ENCODE peak calls at places on chromosomes 11 and 22, in five cellular contexts. One of them, this sample, is unnamed.

GRCh38 chr22:27581688-27582087 is 219.9 kb downstream of the MN1 start:
- DNase-seq in NCI-H2081: no peak
- DNase-seq in left kidney: peak; percentile 57
- DNase-seq in H54: no peak
- DNase-seq in left ventricle myocardium superior: peak; percentile 92
- DNase-seq in this sample: no peak

GRCh38 chr11:86040919-86041318 is 28.0 kb downstream of the PICALM start:
- DNase-seq in NCI-H2081: no peak
- DNase-seq in left kidney: no peak
- DNase-seq in H54: no peak
- DNase-seq in left ventricle myocardium superior: no peak
- DNase-seq in this sample: no peak

GRCh38 chr22:37892566-37893338 is 13.3 kb upstream of the MICALL1 start:
- DNase-seq in NCI-H2081: no peak
- DNase-seq in left kidney: no peak
- DNase-seq in H54: no peak
- DNase-seq in left ventricle myocardium superior: peak; percentile 85
- DNase-seq in this sample: no peak

GRCh38 chr11:44989831-44990566 is 39.3 kb upstream of the TP53I11 start:
- DNase-seq in NCI-H2081: peak; percentile 70
- DNase-seq in left kidney: no peak
- DNase-seq in H54: no peak
- DNase-seq in left ventricle myocardium superior: peak; percentile 91
- DNase-seq in this sample: no peak

GRCh38 chr11:33207408-33207985 is 46.2 kb upstream of the CSTF3 start:
- DNase-seq in NCI-H2081: no peak
- DNase-seq in left kidney: peak; percentile 44
- DNase-seq in H54: no peak
- DNase-seq in left ventricle myocardium superior: peak; percentile 43
- DNase-seq in this sample: no peak

GRCh38 chr22:46275455-46276129 is 7.8 kb downstream of the TTC38 start:
- DNase-seq in NCI-H2081: no peak
- DNase-seq in left kidney: no peak
- DNase-seq in H54: no peak
- DNase-seq in left ventricle myocardium superior: no peak
- DNase-seq in this sample: no peak

GRCh38 chr22:19576460-19577421 is 52.5 kb upstream of the CLDN5 start:
- DNase-seq in NCI-H2081: no peak
- DNase-seq in left kidney: no peak
- DNase-seq in H54: peak; percentile 64
- DNase-seq in left ventricle myocardium superior: peak; percentile 46
- DNase-seq in this sample: no peak

GRCh38 chr11:76008474-76008873 is 193.5 kb downstream of the UVRAG start:
- DNase-seq in NCI-H2081: no peak
- DNase-seq in left kidney: no peak
- DNase-seq in H54: no peak
- DNase-seq in left ventricle myocardium superior: no peak
- DNase-seq in this sample: no peak

GRCh38 chr11:67178878-67179277 is 59.8 kb downstream of the KDM2A start:
- DNase-seq in NCI-H2081: no peak
- DNase-seq in left kidney: no peak
- DNase-seq in H54: no peak
- DNase-seq in left ventricle myocardium superior: no peak
- DNase-seq in this sample: no peak

GRCh38 chr11:106917973-106918372 is 100.3 kb downstream of the GUCY1A2 start:
- DNase-seq in NCI-H2081: no peak
- DNase-seq in left kidney: peak; percentile 36
- DNase-seq in H54: peak; percentile 0
- DNase-seq in left ventricle myocardium superior: no peak
- DNase-seq in this sample: peak; percentile 60

GRCh38 chr11:125941606-125942275 is 4.1 kb upstream of the VSIG10L2 start:
- DNase-seq in NCI-H2081: peak; percentile 90
- DNase-seq in left kidney: peak; percentile 87
- DNase-seq in H54: peak; percentile 19
- DNase-seq in left ventricle myocardium superior: peak; percentile 72
- DNase-seq in this sample: peak; percentile 87

GRCh38 chr11:120065176-120065575 is 72.7 kb downstream of the TRIM29 start:
- DNase-seq in NCI-H2081: no peak
- DNase-seq in left kidney: no peak
- DNase-seq in H54: no peak
- DNase-seq in left ventricle myocardium superior: no peak
- DNase-seq in this sample: peak; percentile 95

GRCh38 chr11:541433-541885 is 4.1 kb downstream of the LRRC56 start:
- DNase-seq in NCI-H2081: no peak
- DNase-seq in left kidney: no peak
- DNase-seq in H54: no peak
- DNase-seq in left ventricle myocardium superior: no peak
- DNase-seq in this sample: no peak

GRCh38 chr11:12715131-12715530 is 40.9 kb downstream of the TEAD1 start:
- DNase-seq in NCI-H2081: no peak
- DNase-seq in left kidney: no peak
- DNase-seq in H54: no peak
- DNase-seq in left ventricle myocardium superior: no peak
- DNase-seq in this sample: no peak

GRCh38 chr11:65445101-65445603 is 22.6 kb downstream of the NEAT1 start:
- DNase-seq in NCI-H2081: no peak
- DNase-seq in left kidney: no peak
- DNase-seq in H54: no peak
- DNase-seq in left ventricle myocardium superior: no peak
- DNase-seq in this sample: no peak

GRCh38 chr22:32622004-32622761 is 147.6 kb downstream of the FBXO7 start:
- DNase-seq in NCI-H2081: no peak
- DNase-seq in left kidney: peak; percentile 96
- DNase-seq in H54: no peak
- DNase-seq in left ventricle myocardium superior: peak; percentile 62
- DNase-seq in this sample: no peak

GRCh38 chr11:116993599-116993998 is 104.6 kb downstream of the SIK3 start:
- DNase-seq in NCI-H2081: peak; percentile 21
- DNase-seq in left kidney: peak; percentile 85
- DNase-seq in H54: no peak
- DNase-seq in left ventricle myocardium superior: no peak
- DNase-seq in this sample: no peak

GRCh38 chr22:37930952-37931440 is 22.4 kb downstream of the C22orf23 start:
- DNase-seq in NCI-H2081: no peak
- DNase-seq in left kidney: no peak
- DNase-seq in H54: no peak
- DNase-seq in left ventricle myocardium superior: no peak
- DNase-seq in this sample: no peak

GRCh38 chr11:126628790-126629621 is 273.5 kb downstream of the ST3GAL4 start:
- DNase-seq in NCI-H2081: peak; percentile 81
- DNase-seq in left kidney: peak; percentile 32
- DNase-seq in H54: no peak
- DNase-seq in left ventricle myocardium superior: no peak
- DNase-seq in this sample: peak; percentile 52

GRCh38 chr11:119062779-119063178 is 4.8 kb upstream of the VPS11 start:
- DNase-seq in NCI-H2081: no peak
- DNase-seq in left kidney: no peak
- DNase-seq in H54: no peak
- DNase-seq in left ventricle myocardium superior: no peak
- DNase-seq in this sample: no peak

GRCh38 chr11:76209671-76209955 is 3.3 kb upstream of the WNT11 start:
- DNase-seq in NCI-H2081: no peak
- DNase-seq in left kidney: peak; percentile 65
- DNase-seq in H54: no peak
- DNase-seq in left ventricle myocardium superior: no peak
- DNase-seq in this sample: no peak

GRCh38 chr11:71459076-71459766 is 6.2 kb downstream of the NADSYN1 start:
- DNase-seq in NCI-H2081: no peak
- DNase-seq in left kidney: no peak
- DNase-seq in H54: no peak
- DNase-seq in left ventricle myocardium superior: no peak
- DNase-seq in this sample: no peak

GRCh38 chr11:113818426-113818825 is 38.8 kb downstream of the CLDN25 start:
- DNase-seq in NCI-H2081: no peak
- DNase-seq in left kidney: no peak
- DNase-seq in H54: no peak
- DNase-seq in left ventricle myocardium superior: no peak
- DNase-seq in this sample: no peak

GRCh38 chr11:120404495-120404894 is 68.3 kb downstream of the ARHGEF12 start:
- DNase-seq in NCI-H2081: no peak
- DNase-seq in left kidney: peak; percentile 18
- DNase-seq in H54: no peak
- DNase-seq in left ventricle myocardium superior: no peak
- DNase-seq in this sample: no peak

GRCh38 chr11:128055576-128056217 is 531.7 kb downstream of the ETS1 start:
- DNase-seq in NCI-H2081: no peak
- DNase-seq in left kidney: no peak
- DNase-seq in H54: no peak
- DNase-seq in left ventricle myocardium superior: no peak
- DNase-seq in this sample: peak; percentile 89

GRCh38 chr22:40240671-40241070 is 62.9 kb downstream of the TNRC6B start:
- DNase-seq in NCI-H2081: no peak
- DNase-seq in left kidney: no peak
- DNase-seq in H54: no peak
- DNase-seq in left ventricle myocardium superior: no peak
- DNase-seq in this sample: no peak

GRCh38 chr11:109435121-109435742 is 13.2 kb downstream of the C11orf87 start:
- DNase-seq in NCI-H2081: no peak
- DNase-seq in left kidney: no peak
- DNase-seq in H54: no peak
- DNase-seq in left ventricle myocardium superior: no peak
- DNase-seq in this sample: no peak

GRCh38 chr11:4140067-4140636 is 45.6 kb downstream of the RRM1 start:
- DNase-seq in NCI-H2081: no peak
- DNase-seq in left kidney: peak; percentile 6
- DNase-seq in H54: no peak
- DNase-seq in left ventricle myocardium superior: no peak
- DNase-seq in this sample: no peak